ENCODE peak calls at places on chromosomes 4 and X, in seven cellular contexts. W is IMR-90, J is NB4, E is breast epithelium, L is Peyer's patch, O is spleen, Q is lower leg skin. V is an unnamed sample.

GRCh38 chr4:134313591-134313990 is 112.0 kb upstream of the PABPC4L start:
- DNase-seq in J (no peak), E (no peak), O (no peak), L (no peak), W (no peak), Q (no peak), V (no peak)

GRCh38 chr4:21102667-21103066 is 402.4 kb downstream of the PACRGL start:
- DNase-seq in J (no peak), E (no peak), Q (no peak), L (no peak), O (no peak), W (no peak), V (no peak)

GRCh38 chr4:83149885-83150562 is 35.5 kb upstream of the PLAC8 start:
- DNase-seq in E (no peak), J (no peak), L (no peak), W (no peak), O (no peak), Q (no peak), V (no peak)

GRCh38 chr4:82362565-82362964 is 11.2 kb downstream of the HNRNPD start:
- DNase-seq in Q (no peak), L (no peak), O (peak; percentile 64), E (no peak), W (no peak), J (no peak), V (no peak)

GRCh38 chr4:154503598-154503997 is 12.0 kb upstream of the DCHS2 start:
- DNase-seq in E (no peak), J (peak; percentile 11), W (peak; percentile 5), O (no peak), Q (no peak), L (no peak), V (no peak)

GRCh38 chrX:44946771-44947170 is 73.8 kb downstream of the KDM6A start:
- DNase-seq in L (no peak), Q (no peak), W (peak; percentile 23), J (no peak), O (no peak), E (no peak), V (no peak)

GRCh38 chr4:186701273-186701672 is 22.4 kb downstream of the FAT1 start:
- DNase-seq in W (peak; percentile 41), Q (no peak), E (no peak), O (no peak), J (no peak), L (no peak), V (peak; percentile 42)

GRCh38 chrX:24023972-24024664 is 2.9 kb downstream of the KLHL15 start:
- DNase-seq in Q (peak; percentile 23), O (no peak), L (no peak), J (peak; percentile 37), E (no peak), W (peak; percentile 23), V (no peak)

GRCh38 chrX:10579018-10579752 is 41.2 kb downstream of the MID1 start:
- DNase-seq in J (no peak), L (no peak), O (no peak), Q (no peak), E (no peak), W (peak; percentile 78), V (no peak)

GRCh38 chrX:11968991-11969390 is 169.3 kb upstream of the FRMPD4 start:
- DNase-seq in L (no peak), E (no peak), J (no peak), O (no peak), Q (no peak), W (peak; percentile 30), V (no peak)

GRCh38 chr4:47716017-47716416 is 121.8 kb downstream of the CORIN start:
- DNase-seq in Q (no peak), W (no peak), L (no peak), O (no peak), E (no peak), J (no peak), V (no peak)

GRCh38 chr4:7547368-7548040 is 112.8 kb upstream of the PSAPL1 start:
- DNase-seq in Q (peak; percentile 92), W (peak; percentile 13), O (no peak), E (no peak), J (no peak), L (no peak), V (peak; percentile 16)

GRCh38 chr4:47824844-47825243 is 13.0 kb downstream of the CORIN start:
- DNase-seq in E (no peak), J (no peak), O (no peak), L (no peak), Q (no peak), W (no peak), V (peak; percentile 16)

GRCh38 chr4:101259876-101260275 is 87.5 kb downstream of the PPP3CA start:
- DNase-seq in L (no peak), J (no peak), O (no peak), E (no peak), Q (no peak), W (peak; percentile 34), V (no peak)

GRCh38 chr4:93658443-93658842 is 170.1 kb upstream of the ATOH1 start:
- DNase-seq in W (peak; percentile 19), Q (no peak), E (no peak), O (no peak), J (no peak), L (no peak), V (no peak)

GRCh38 chr4:70722199-70722791 is 531 bp downstream of the RUFY3 start:
- DNase-seq in J (no peak), O (no peak), W (peak; percentile 83), L (no peak), E (no peak), Q (no peak), V (no peak)

GRCh38 chrX:29466441-29466840 is 748.9 kb upstream of the MAGEB2 start:
- DNase-seq in Q (no peak), O (no peak), J (no peak), E (no peak), L (no peak), W (no peak), V (no peak)

GRCh38 chr4:26732356-26732755 is 128.3 kb upstream of the STIM2 start:
- DNase-seq in J (no peak), O (no peak), E (no peak), Q (no peak), W (no peak), L (no peak), V (no peak)

GRCh38 chr4:69490271-69490670 is 5.4 kb downstream of the UGT2B4 start:
- DNase-seq in L (no peak), E (no peak), J (no peak), O (no peak), W (no peak), Q (no peak), V (no peak)

GRCh38 chr4:137660211-137660610 is 127.9 kb upstream of the PCDH18 start:
- DNase-seq in W (peak; percentile 51), L (no peak), Q (no peak), J (no peak), O (no peak), E (no peak), V (no peak)

GRCh38 chrX:28659269-28659668 is 72.0 kb downstream of the IL1RAPL1 start:
- DNase-seq in W (no peak), O (no peak), E (no peak), J (peak; percentile 19), L (no peak), Q (no peak), V (peak; percentile 14)

GRCh38 chrX:14062524-14062923 is 32.8 kb upstream of the GEMIN8 start:
- DNase-seq in W (no peak), E (no peak), Q (no peak), J (no peak), O (no peak), L (no peak), V (no peak)

GRCh38 chr4:2793920-2794706 is 1.2 kb downstream of the SH3BP2 start:
- DNase-seq in L (no peak), O (peak; percentile 86), E (peak; percentile 57), Q (peak; percentile 90), W (no peak), J (peak; percentile 64), V (peak; percentile 85)

GRCh38 chr4:2795558-2796260 is 2.8 kb downstream of the SH3BP2 start:
- DNase-seq in J (no peak), E (peak; percentile 49), O (peak; percentile 83), Q (peak; percentile 90), W (no peak), L (no peak), V (peak; percentile 17)

GRCh38 chr4:2793578-2793919 is 664 bp downstream of the SH3BP2 start:
- DNase-seq in W (peak; percentile 57), E (peak; percentile 52), O (peak; percentile 90), L (no peak), J (peak; percentile 62), Q (peak; percentile 89), V (no peak)

GRCh38 chr4:2796261-2797187 is 3.6 kb downstream of the SH3BP2 start:
- DNase-seq in Q (peak; percentile 90), L (no peak), O (peak; percentile 83), W (peak; percentile 52), J (peak; percentile 14), E (peak; percentile 75), V (peak; percentile 97)

GRCh38 chr4:2794707-2795557 is 2.0 kb downstream of the SH3BP2 start:
- DNase-seq in J (peak; percentile 74), Q (peak; percentile 93), O (peak; percentile 92), W (peak; percentile 79), E (peak; percentile 51), L (no peak), V (peak; percentile 17)
- TF ChIP-seq POLR2A in J (no peak), Q (no peak), O (no peak), W (peak; percentile 32), E (no peak), L (no peak), V (peak; percentile 38)

GRCh38 chr4:36618102-36618501 is 336.7 kb downstream of the DTHD1 start:
- DNase-seq in W (no peak), Q (no peak), O (no peak), J (no peak), E (no peak), L (no peak), V (no peak)
- TF ChIP-seq CTCF in W (no peak), Q (no peak), O (no peak), J (no peak), E (no peak), L (no peak), V (no peak)

GRCh38 chrX:318068-318738 is 393 bp downstream of the GTPBP6 start:
- DNase-seq in W (peak; percentile 97), L (peak; percentile 99), Q (peak; percentile 99), J (peak; percentile 95), E (peak; percentile 99), O (peak; percentile 97), V (peak; percentile 99)
- TF ChIP-seq POLR2A in W (peak; percentile 77), L (peak; percentile 39), Q (no peak), J (peak; percentile 45), E (peak; percentile 49), O (no peak), V (no peak)

GRCh38 chrX:68503830-68504229 is 5.0 kb downstream of the YIPF6 start:
- DNase-seq in O (no peak), E (no peak), Q (no peak), J (no peak), L (no peak), W (peak; percentile 17), V (no peak)

GRCh38 chrX:68498508-68499379 is at the start of gene YIPF6:
- DNase-seq in O (peak; percentile 94), J (peak; percentile 84), Q (peak; percentile 94), L (peak; percentile 66), E (peak; percentile 81), W (peak; percentile 72), V (peak; percentile 76)

GRCh38 chrX:68500105-68500504 is 1.3 kb downstream of the YIPF6 start:
- DNase-seq in L (no peak), Q (no peak), W (no peak), E (no peak), J (no peak), O (no peak), V (no peak)

GRCh38 chrX:68492583-68492982 is 6.3 kb upstream of the YIPF6 start:
- DNase-seq in L (no peak), W (no peak), E (no peak), O (no peak), J (peak; percentile 27), Q (no peak), V (no peak)

GRCh38 chrX:68498044-68498507 is 775 bp upstream of the YIPF6 start:
- DNase-seq in Q (no peak), J (no peak), E (no peak), O (no peak), L (no peak), W (no peak), V (no peak)
- TF ChIP-seq CTCF in Q (no peak), J (no peak), E (no peak), O (no peak), L (no peak), W (peak; percentile 23), V (no peak)

V was measured in body of pancreas.